ENCODE peak calls at places on chromosomes 4 and X, in five cellular contexts. P, W, L, N and Y are unnamed samples.

GRCh38 chr4:6730603-6731300 is 14.8 kb downstream of the BLOC1S4 start:
- DNase-seq in L (peak; percentile 31), N (no peak), W (peak; percentile 40), P (no peak), Y (no peak)

GRCh38 chr4:16225139-16225538 is 1.1 kb downstream of the TAPT1 start:
- DNase-seq in W (peak; percentile 79), L (no peak), N (no peak), P (peak; percentile 55), Y (no peak)

GRCh38 chr4:94590493-94590892 is 138.8 kb downstream of the PDLIM5 start:
- DNase-seq in N (no peak), P (no peak), L (no peak), W (no peak), Y (no peak)

GRCh38 chrX:68938244-68939004 is 109.6 kb downstream of the EFNB1 start:
- DNase-seq in W (peak; percentile 38), L (peak; percentile 24), N (no peak), P (peak; percentile 66), Y (peak; percentile 30)

GRCh38 chr4:25330905-25331816 is 18.6 kb downstream of the ZCCHC4 start:
- DNase-seq in P (peak; percentile 23), N (no peak), L (no peak), W (no peak), Y (no peak)

GRCh38 chr4:98638661-98639060 is 19.8 kb downstream of the TSPAN5 start:
- DNase-seq in N (no peak), L (no peak), P (peak; percentile 55), W (peak; percentile 37), Y (no peak)

GRCh38 chrX:155313766-155314165 is 20.6 kb downstream of the CLIC2 start:
- DNase-seq in L (peak; percentile 39), P (no peak), N (peak; percentile 2), W (no peak), Y (no peak)

GRCh38 chr4:94665500-94666398 is 92.0 kb upstream of the BMPR1B start:
- DNase-seq in W (no peak), L (no peak), P (no peak), N (no peak), Y (no peak)

GRCh38 chrX:115023139-115023538 is 5.7 kb upstream of the IL13RA2 start:
- DNase-seq in L (no peak), P (peak; percentile 63), W (peak; percentile 78), N (peak; percentile 15), Y (no peak)

GRCh38 chrX:3548743-3549441 is 164.6 kb downstream of the PRKX start:
- DNase-seq in L (no peak), P (peak; percentile 80), N (peak; percentile 7), W (peak; percentile 90), Y (no peak)

GRCh38 chrX:149829751-149830191 is 48.0 kb downstream of the MAGEA9 start:
- DNase-seq in W (peak; percentile 59), N (no peak), P (peak; percentile 0), L (no peak), Y (no peak)

GRCh38 chr4:16158504-16158852 is 67.8 kb downstream of the TAPT1 start:
- DNase-seq in P (no peak), L (no peak), W (no peak), N (no peak), Y (no peak)

GRCh38 chrX:19342331-19342906 is 1.3 kb upstream of the PDHA1 start:
- DNase-seq in W (peak; percentile 18), L (no peak), P (peak; percentile 28), N (no peak), Y (no peak)

GRCh38 chr4:11259837-11260236 is 168.9 kb downstream of the HS3ST1 start:
- DNase-seq in W (no peak), L (no peak), P (no peak), N (no peak), Y (no peak)

GRCh38 chr4:58502839-58503238 is 1392.7 kb upstream of the IGFBP7 start:
- DNase-seq in N (no peak), P (no peak), W (no peak), L (no peak), Y (no peak)

GRCh38 chrX:48934581-48935331 is 15.9 kb upstream of the PIM2 start:
- DNase-seq in P (no peak), N (no peak), L (no peak), W (no peak), Y (no peak)

GRCh38 chr4:4603592-4603991 is 61.7 kb upstream of the STX18 start:
- DNase-seq in L (no peak), W (no peak), N (no peak), P (no peak), Y (no peak)

GRCh38 chr4:122562436-122562835 is 58.4 kb downstream of the IL21 start:
- DNase-seq in W (no peak), L (no peak), P (no peak), N (no peak), Y (no peak)

GRCh38 chr4:190121759-190122158 is 51.8 kb upstream of the DUX4 start:
- DNase-seq in W (no peak), L (no peak), N (no peak), P (no peak), Y (no peak)

GRCh38 chr4:30416547-30416946 is 303.6 kb upstream of the PCDH7 start:
- DNase-seq in L (no peak), W (no peak), N (no peak), P (no peak), Y (no peak)

GRCh38 chr4:151231915-151232595 is 44.9 kb upstream of the PRSS48 start:
- DNase-seq in P (no peak), L (no peak), N (no peak), W (no peak), Y (no peak)

GRCh38 chr4:67931256-67931655 is 32.0 kb downstream of the TMPRSS11A start:
- DNase-seq in P (no peak), L (no peak), N (no peak), W (no peak), Y (no peak)
- H3K4me2 ChIP-seq in P (no peak overlapping the region), L (no peak overlapping the region), N (no peak overlapping the region), W (no peak overlapping the region), Y (no peak overlapping the region)

GRCh38 chr4:74674750-74675149 is 119.6 kb downstream of the BTC start:
- DNase-seq in N (no peak), W (no peak), L (no peak), P (no peak), Y (no peak)

GRCh38 chr4:74671074-74671698 is 123.1 kb downstream of the BTC start:
- DNase-seq in N (peak; percentile 70), P (peak; percentile 89), W (peak; percentile 86), L (peak; percentile 61), Y (peak; percentile 31)

GRCh38 chr4:74670583-74670982 is 123.7 kb downstream of the BTC start:
- DNase-seq in N (no peak), P (peak; percentile 26), W (no peak), L (no peak), Y (no peak)

GRCh38 chr4:74675673-74676279 is 118.5 kb downstream of the BTC start:
- DNase-seq in W (peak; percentile 83), N (peak; percentile 80), P (peak; percentile 84), L (no peak), Y (no peak)
- H3K4me2 ChIP-seq in W (no peak overlapping the region), N (peak overlapping the region; percentile 29), P (no peak overlapping the region), L (no peak overlapping the region), Y (no peak overlapping the region)

GRCh38 chr4:149711588-149711987 is 104.1 kb downstream of the IQCM start:
- DNase-seq in N (no peak), L (no peak), W (no peak), P (no peak), Y (no peak)

GRCh38 chr4:149708513-149709175 is 107.0 kb downstream of the IQCM start:
- DNase-seq in N (peak; percentile 57), L (no peak), P (peak; percentile 11), W (peak; percentile 71), Y (no peak)

GRCh38 chr4:149709640-149710039 is 106.0 kb downstream of the IQCM start:
- DNase-seq in W (peak; percentile 33), L (no peak), N (no peak), P (no peak), Y (no peak)

GRCh38 chr4:149706942-149707341 is 108.7 kb downstream of the IQCM start:
- DNase-seq in P (peak; percentile 27), W (peak; percentile 62), L (no peak), N (no peak), Y (no peak)

DNA sequence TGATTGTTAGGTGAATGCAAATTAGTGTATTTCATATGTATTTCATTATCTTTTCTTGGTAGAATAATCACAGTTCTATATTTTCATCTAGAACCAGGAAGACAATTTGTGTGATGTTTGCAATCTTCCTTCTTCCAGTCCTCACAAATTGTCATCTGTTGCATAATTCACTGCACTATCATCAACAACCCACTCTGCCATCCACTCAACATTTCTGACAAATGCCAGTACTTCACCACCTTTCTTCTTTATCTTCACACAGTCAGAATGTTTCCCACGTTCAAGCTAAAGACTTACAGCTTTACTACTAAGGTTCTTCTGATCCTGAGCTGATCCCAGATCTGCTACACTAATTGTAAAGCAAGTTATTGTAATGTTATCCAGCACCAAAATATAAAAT is 107.8 kb downstream of the IQCM start:
- DNase-seq in W (no peak), N (no peak), L (no peak), P (no peak), Y (no peak)
- H3K4me2 ChIP-seq in W (no peak overlapping the region), N (no peak overlapping the region), L (no peak overlapping the region), P (no peak overlapping the region), Y (no peak overlapping the region)

GRCh38 chr4:76634239-76634638 is 199.2 kb downstream of the SHROOM3 start:
- DNase-seq in W (peak; percentile 84), N (no peak), L (no peak), P (peak; percentile 62), Y (no peak)
- H3K4me2 ChIP-seq in W (peak overlapping the region; percentile 72), N (peak overlapping the region; percentile 54), L (no peak overlapping the region), P (peak overlapping the region; percentile 41), Y (no peak overlapping the region)

DNA sequence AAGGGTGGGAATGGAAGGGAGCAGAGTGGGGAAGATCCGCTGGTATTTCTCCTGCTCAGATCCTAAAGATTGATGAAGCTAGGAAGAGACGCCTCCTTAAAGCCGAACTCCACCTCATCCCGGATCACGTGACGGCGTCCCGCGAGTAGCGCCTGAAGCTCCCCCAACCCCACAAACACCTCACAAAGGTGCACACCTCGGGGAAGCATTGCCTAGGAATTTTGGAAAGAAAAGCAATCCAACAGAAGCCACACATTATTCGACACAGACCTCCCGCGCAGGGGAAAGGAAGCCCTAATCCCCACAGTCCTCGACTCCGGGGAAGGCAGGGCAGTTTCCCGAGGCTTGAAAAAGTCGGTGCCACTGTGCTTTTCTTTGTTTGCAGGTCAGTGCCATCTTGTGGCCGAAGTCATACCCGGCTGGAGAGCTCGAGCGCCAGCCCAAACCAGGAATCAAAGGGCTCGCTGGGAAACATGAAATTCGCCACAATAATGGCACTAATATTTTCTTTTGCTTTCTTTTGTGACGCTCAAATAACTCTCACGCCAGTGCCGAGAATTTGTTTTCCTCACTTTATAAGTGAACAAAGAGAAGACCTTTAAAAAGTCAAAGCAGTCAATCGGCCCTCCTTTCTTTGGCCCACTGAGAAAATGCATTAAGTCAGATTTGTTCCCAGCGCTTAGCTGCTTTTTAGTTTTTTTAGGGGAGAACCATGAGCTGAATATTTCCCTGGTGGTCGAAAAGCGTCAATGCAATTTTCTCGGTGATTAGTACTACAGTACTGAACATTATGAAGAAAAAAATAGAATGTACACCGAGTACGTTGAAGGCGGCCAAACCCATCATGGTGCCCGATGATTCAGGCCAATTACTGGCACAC is at the start of gene NPY1R:
- DNase-seq in L (peak; percentile 87), W (peak; percentile 87), P (peak; percentile 79), N (peak; percentile 34), Y (peak; percentile 82)
- H3K4me2 ChIP-seq in L (peak within 1 kb of the TSS; percentile 68), W (peak within 1 kb of the TSS; percentile 88), P (peak within 1 kb of the TSS; percentile 96), N (peak within 1 kb of the TSS; percentile 67), Y (peak within 1 kb of the TSS; percentile 75)